ENCODE peak calls at places on chromosome 19, in seven cellular contexts. F, X, S, Y, T, R and G are unnamed samples.
A peak's percentile ranks its signal among the peaks of the same experiment; 100 is the strongest.

GRCh38 chr19:11390359-11390758 is 6.2 kb upstream of the EPOR start:
- DNase-seq in X (no peak), R (no peak), F (no peak), S (no peak), T (no peak), Y (no peak), G (no peak)

GRCh38 chr19:1389033-1389940 is 5.6 kb downstream of the NDUFS7 start:
- DNase-seq in S (no peak), X (no peak), F (no peak), R (no peak), T (no peak), Y (no peak), G (no peak)

GRCh38 chr19:47537493-47537892 is 22.6 kb upstream of the NAPA start:
- DNase-seq in R (no peak), T (no peak), Y (no peak), F (no peak), S (no peak), X (no peak), G (no peak)

GRCh38 chr19:41862445-41862986 is 2.5 kb downstream of the RPS19 start:
- DNase-seq in T (no peak), R (no peak), F (no peak), X (peak; percentile 16), Y (no peak), S (no peak), G (no peak)

GRCh38 chr19:12112238-12112637 is 27.9 kb downstream of the ZNF20 start:
- DNase-seq in R (no peak), F (no peak), Y (no peak), S (no peak), T (no peak), X (no peak), G (no peak)

GRCh38 chr19:18593367-18594095 is 4.9 kb downstream of the REX1BD start:
- DNase-seq in S (no peak), T (no peak), X (no peak), R (no peak), Y (peak; percentile 42), F (no peak), G (peak; percentile 29)

GRCh38 chr19:45578861-45579260 is 5.7 kb downstream of the OPA3 start:
- DNase-seq in F (no peak), Y (no peak), R (no peak), T (no peak), S (no peak), X (no peak), G (no peak)

GRCh38 chr19:42762782-42763181 is 2.7 kb downstream of the PSG8 start:
- DNase-seq in T (no peak), S (no peak), X (no peak), F (no peak), R (no peak), Y (no peak), G (no peak)

GRCh38 chr19:41691268-41691970 is 3.3 kb upstream of the CEACAM7 start:
- DNase-seq in S (no peak), Y (no peak), T (peak; percentile 45), F (no peak), X (no peak), R (peak; percentile 62), G (no peak)

GRCh38 chr19:806815-807421 is 9.7 kb downstream of the PTBP1 start:
- DNase-seq in S (no peak), X (no peak), F (no peak), T (no peak), Y (no peak), R (no peak), G (no peak)

GRCh38 chr19:53157601-53158000 is 1.3 kb downstream of the ZNF347 start:
- DNase-seq in X (no peak), F (no peak), Y (peak; percentile 61), R (no peak), T (no peak), S (peak; percentile 16), G (no peak)

GRCh38 chr19:34766386-34766785 is 6.6 kb downstream of the ZNF599 start:
- DNase-seq in F (no peak), S (no peak), X (no peak), T (no peak), R (no peak), Y (no peak), G (no peak)

GRCh38 chr19:56566904-56567273 is 379 bp upstream of the ZNF470 start:
- DNase-seq in R (peak; percentile 47), Y (no peak), X (peak; percentile 72), S (peak; percentile 64), T (peak; percentile 46), F (peak; percentile 33), G (peak; percentile 68)

GRCh38 chr19:34408421-34408820 is 4.2 kb downstream of the PDCD2L start:
- DNase-seq in T (no peak), F (no peak), X (no peak), S (no peak), R (no peak), Y (no peak), G (no peak)

GRCh38 chr19:47210689-47211316 is 20.2 kb downstream of the BBC3 start:
- DNase-seq in F (peak; percentile 99), Y (peak; percentile 75), R (peak; percentile 86), T (peak; percentile 87), X (peak; percentile 79), S (peak; percentile 75), G (peak; percentile 62)

GRCh38 chr19:12769689-12770088 is 5.7 kb downstream of the HOOK2 start:
- DNase-seq in F (no peak), T (peak; percentile 54), R (peak; percentile 66), Y (peak; percentile 92), S (no peak), X (no peak), G (peak; percentile 78)

GRCh38 chr19:15787611-15788155 is at the start of gene OR10H5:
- DNase-seq in F (no peak), R (no peak), T (no peak), Y (no peak), S (no peak), X (no peak), G (no peak)
- H3K9me3 ChIP-seq in F (no peaks in the 10 kb centered on the region), R (no peaks in the 10 kb centered on the region), T (no peaks in the 10 kb centered on the region), Y (peaks cover 11% of the 10 kb centered on the region), S (no peaks in the 10 kb centered on the region), X (no peaks in the 10 kb centered on the region), G (no peaks in the 10 kb centered on the region)

DNA sequence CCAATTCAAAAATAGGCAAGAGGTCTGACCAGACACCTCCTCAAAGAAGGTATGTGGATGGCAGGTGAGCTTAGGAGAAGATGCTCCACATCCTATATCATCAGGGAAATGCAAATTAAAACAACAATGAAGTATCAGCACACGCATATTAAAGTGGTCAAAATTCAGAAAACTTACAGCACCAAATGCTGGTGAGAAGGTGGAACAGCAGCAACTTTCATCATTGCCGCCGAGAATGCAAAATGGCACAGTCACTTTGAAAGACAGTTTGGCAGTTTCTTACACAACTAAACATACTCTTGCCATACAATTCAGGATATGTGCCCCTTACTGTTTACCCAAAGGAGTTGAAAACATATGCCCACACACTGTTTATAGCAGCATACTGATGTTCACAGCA is 22.4 kb downstream of the OR10H4 start:
- DNase-seq in Y (no peak), R (no peak), T (no peak), X (no peak), F (no peak), S (no peak), G (no peak)
- H3K9me3 ChIP-seq in Y (peaks cover 5% of the 10 kb centered on the region), R (no peaks in the 10 kb centered on the region), T (no peaks in the 10 kb centered on the region), X (no peaks in the 10 kb centered on the region), F (no peaks in the 10 kb centered on the region), S (no peaks in the 10 kb centered on the region), G (no peaks in the 10 kb centered on the region)

DNA sequence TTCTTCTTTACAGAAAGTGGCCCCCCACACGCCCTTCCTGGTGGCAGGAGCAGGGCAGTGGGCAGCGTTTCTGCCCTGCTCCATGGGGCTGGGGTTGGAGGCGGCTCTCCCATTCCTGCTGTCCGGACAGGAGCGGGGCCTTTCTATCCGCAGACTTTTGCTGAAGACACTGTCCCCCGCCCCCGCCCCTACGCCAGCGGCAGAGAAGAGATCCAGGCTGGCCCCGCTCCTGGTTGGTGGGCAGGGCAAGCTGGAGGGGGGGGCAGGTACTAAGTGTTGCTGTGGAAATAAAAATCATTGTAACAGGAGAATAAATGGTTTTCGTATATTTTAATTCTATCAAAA is 81.7 kb downstream of the ZNF429 start:
- DNase-seq in F (no peak), Y (no peak), S (peak; percentile 38), X (no peak), T (no peak), R (no peak), G (peak; percentile 25)
- H3K9me3 ChIP-seq in F (no peaks in the 10 kb centered on the region), Y (no peaks in the 10 kb centered on the region), S (no peaks in the 10 kb centered on the region), X (no peaks in the 10 kb centered on the region), T (no peaks in the 10 kb centered on the region), R (no peaks in the 10 kb centered on the region), G (no peaks in the 10 kb centered on the region)

GRCh38 chr19:57689750-57690149 is 8.0 kb downstream of the ZNF551 start:
- DNase-seq in F (no peak), T (no peak), X (no peak), Y (no peak), R (no peak), S (no peak), G (no peak)

GRCh38 chr19:57682226-57682766 is 519 bp downstream of the ZNF551 start:
- DNase-seq in F (no peak), T (no peak), R (no peak), X (no peak), S (no peak), Y (no peak), G (no peak)

GRCh38 chr19:57686727-57687126 is 5.0 kb downstream of the ZNF551 start:
- DNase-seq in Y (no peak), X (no peak), T (no peak), R (no peak), F (no peak), S (no peak), G (no peak)

GRCh38 chr19:57687363-57688010 is 5.7 kb downstream of the ZNF551 start:
- DNase-seq in S (no peak), T (no peak), F (no peak), Y (no peak), X (no peak), R (no peak), G (no peak)

DNA sequence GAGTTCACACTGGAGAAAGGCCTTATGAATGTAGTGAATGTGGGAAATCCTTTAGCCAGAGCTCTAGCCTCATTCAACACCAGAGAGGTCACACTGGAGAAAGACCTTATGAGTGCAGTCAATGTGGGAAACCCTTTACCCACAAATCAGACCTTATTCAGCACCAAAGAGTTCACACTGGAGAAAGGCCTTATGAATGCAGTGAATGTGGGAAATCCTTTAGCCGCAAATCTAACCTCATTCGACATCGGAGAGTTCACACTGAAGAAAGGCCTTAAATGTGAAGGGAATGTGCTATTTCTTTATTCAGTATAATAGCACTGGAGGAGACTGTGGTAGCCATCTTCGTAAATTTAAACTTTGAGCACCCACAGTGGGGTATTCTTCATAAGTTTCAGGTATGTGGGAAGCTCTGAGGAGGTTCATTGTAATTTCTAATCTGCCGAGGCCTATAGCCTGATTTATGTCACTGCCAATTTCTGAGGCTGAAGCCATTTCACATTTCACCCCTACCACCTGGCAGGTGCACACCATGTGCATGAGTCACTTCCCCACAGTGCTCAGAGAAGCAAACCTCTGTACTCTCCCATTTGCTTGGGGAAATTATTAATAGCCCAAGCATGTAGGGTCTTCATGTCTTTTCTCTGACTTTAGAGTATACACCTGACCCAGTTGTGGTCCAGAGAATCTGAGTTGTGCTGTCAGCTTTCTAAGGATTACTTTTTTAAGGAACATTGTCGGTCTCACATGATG is 6.4 kb downstream of the ZNF551 start:
- DNase-seq in Y (no peak), T (no peak), F (no peak), X (no peak), R (no peak), S (no peak), G (no peak)
- H3K9me3 ChIP-seq in Y (peaks cover 53% of the 10 kb centered on the region), T (peaks cover 98% of the 10 kb centered on the region), F (peaks cover 97% of the 10 kb centered on the region), X (peaks cover 88% of the 10 kb centered on the region), R (peaks cover 66% of the 10 kb centered on the region), S (peaks cover 33% of the 10 kb centered on the region), G (peaks cover 99% of the 10 kb centered on the region)

GRCh38 chr19:40025938-40026596 is 29.2 kb downstream of the ZNF546 start:
- DNase-seq in S (no peak), T (no peak), X (no peak), Y (no peak), F (no peak), R (no peak), G (no peak)
- H3K9me3 ChIP-seq in S (peaks cover 69% of the 10 kb centered on the region), T (peaks cover 92% of the 10 kb centered on the region), X (peaks cover 71% of the 10 kb centered on the region), Y (peaks cover 41% of the 10 kb centered on the region), F (peaks cover 71% of the 10 kb centered on the region), R (peaks cover 90% of the 10 kb centered on the region), G (peaks cover 97% of the 10 kb centered on the region)